ENCODE peak calls at places on chromosomes 7 and 10, in four cellular contexts. E is OCI-LY7, C is colonic mucosa, Z is neuronal stem cell. B is an unnamed sample.

GRCh38 chr10:11712761-11713160 is 29.4 kb upstream of the ECHDC3 start:
- DNase-seq in E (no peak), C (no peak), Z (no peak), B (no peak)

GRCh38 chr7:100822236-100823139 is 4.8 kb downstream of the EPHB4 start:
- DNase-seq in E (no peak), C (no peak), Z (no peak), B (no peak)

GRCh38 chr7:117062300-117062699 is 109.0 kb downstream of the ST7 start:
- DNase-seq in E (no peak), C (no peak), Z (no peak), B (no peak)

GRCh38 chr7:72032934-72033333 is 379.2 kb downstream of the CALN1 start:
- DNase-seq in E (no peak), C (no peak), Z (no peak), B (no peak)

GRCh38 chr7:123580406-123581161 is 21.0 kb upstream of the ASB15 start:
- DNase-seq in E (peak), C (peak), Z (peak), B (peak)

GRCh38 chr10:125953778-125954385 is 57.5 kb downstream of the FANK1 start:
- DNase-seq in E (peak), C (no peak), Z (no peak), B (no peak)

GRCh38 chr10:59537451-59537850 is 172.2 kb downstream of the SLC16A9 start:
- DNase-seq in E (no peak), C (no peak), Z (no peak), B (no peak)

GRCh38 chr7:94348142-94348541 is 46.6 kb upstream of the COL1A2 start:
- DNase-seq in E (no peak), C (peak), Z (no peak), B (no peak)

GRCh38 chr7:86664486-86664885 is 20.8 kb downstream of the GRM3 start:
- DNase-seq in E (no peak), C (no peak), Z (no peak), B (no peak)

GRCh38 chr7:4712371-4713182 is 30.5 kb downstream of the FOXK1 start:
- DNase-seq in E (no peak), C (peak), Z (no peak), B (peak)

GRCh38 chr10:77741746-77742145 is 104.1 kb upstream of the KCNMA1 start:
- DNase-seq in E (no peak), C (no peak), Z (no peak), B (no peak)

GRCh38 chr10:63286340-63286739 is 153.2 kb downstream of the NRBF2 start:
- DNase-seq in E (no peak), C (no peak), Z (no peak), B (no peak)

GRCh38 chr10:89414879-89415821 is 782 bp downstream of the IFIT5 start:
- DNase-seq in E (no peak), C (peak), Z (peak), B (peak)

GRCh38 chr7:116259821-116260440 is 49.6 kb downstream of the TES start:
- DNase-seq in E (no peak), C (no peak), Z (no peak), B (no peak)

GRCh38 chr10:14478639-14479038 is 147.9 kb upstream of the FRMD4A start:
- DNase-seq in E (peak), C (no peak), Z (peak), B (peak)

GRCh38 chr10:79400567-79401004 is 44.8 kb downstream of the ZCCHC24 start:
- DNase-seq in E (peak), C (peak), Z (no peak), B (peak)

GRCh38 chr10:60425392-60426110 is 35.9 kb upstream of the ANK3 start:
- DNase-seq in E (no peak), C (no peak), Z (no peak), B (peak)

GRCh38 chr7:88985309-88985708 is 189.8 kb upstream of the TEX47 start:
- DNase-seq in E (no peak), C (no peak), Z (peak), B (no peak)

GRCh38 chr10:113922787-113923570 is 68.5 kb downstream of the NHLRC2 start:
- DNase-seq in E (peak), C (no peak), Z (no peak), B (peak)

GRCh38 chr10:15293862-15294835 is 76.9 kb downstream of the FAM171A1 start:
- DNase-seq in E (no peak), C (no peak), Z (no peak), B (no peak)

GRCh38 chr7:149562602-149563001 is 65.0 kb upstream of the ZNF746 start:
- DNase-seq in E (no peak), C (no peak), Z (no peak), B (no peak)

GRCh38 chr7:140915948-140916555 is 8.7 kb downstream of the BRAF start:
- DNase-seq in E (no peak), C (no peak), Z (no peak), B (no peak)

GRCh38 chr10:1559311-1559710 is 178.0 kb downstream of the ADARB2 start:
- DNase-seq in E (no peak), C (no peak), Z (no peak), B (no peak)

GRCh38 chr7:137074386-137075030 is 206.1 kb downstream of the CHRM2 start:
- DNase-seq in E (no peak), C (no peak), Z (no peak), B (no peak)

GRCh38 chr10:43402880-43403452 is 6.0 kb downstream of the HNRNPF start:
- DNase-seq in E (no peak), C (peak), Z (no peak), B (no peak)

GRCh38 chr10:43403911-43404674 is 4.9 kb downstream of the HNRNPF start:
- DNase-seq in E (no peak), C (no peak), Z (no peak), B (no peak)

GRCh38 chr10:43402176-43402575 is 6.8 kb downstream of the HNRNPF start:
- DNase-seq in E (no peak), C (no peak), Z (no peak), B (no peak)

GRCh38 chr10:43407148-43407575 is 1.8 kb downstream of the HNRNPF start:
- DNase-seq in E (peak), C (peak), Z (no peak), B (peak)

GRCh38 chr10:43404675-43405221 is 4.2 kb downstream of the HNRNPF start:
- DNase-seq in E (no peak), C (no peak), Z (no peak), B (no peak)
- H3K4me3 ChIP-seq in E (peak), C (no peak), Z (no peak), B (no peak)

GRCh38 chr10:50604049-50604640 is 19.6 kb downstream of the SGMS1 start:
- DNase-seq in E (peak), C (no peak), Z (no peak), B (no peak)
- H3K4me3 ChIP-seq in E (peak), C (no peak), Z (no peak), B (no peak)

GRCh38 chr10:3850999-3851937 is 66.3 kb upstream of the KLF6 start:
- DNase-seq in E (peak), C (no peak), Z (no peak), B (no peak)

GRCh38 chr10:3853016-3853415 is 68.0 kb upstream of the KLF6 start:
- DNase-seq in E (no peak), C (no peak), Z (no peak), B (no peak)

GRCh38 chr10:3848768-3849643 is 64.0 kb upstream of the KLF6 start:
- DNase-seq in E (no peak), C (no peak), Z (no peak), B (no peak)

GRCh38 chr10:3853547-3853989 is 68.6 kb upstream of the KLF6 start:
- DNase-seq in E (no peak), C (peak), Z (no peak), B (no peak)

GRCh38 chr10:3852147-3852904 is 67.3 kb upstream of the KLF6 start:
- DNase-seq in E (no peak), C (peak), Z (no peak), B (no peak)
- H3K4me3 ChIP-seq in E (no peak), C (no peak), Z (no peak), B (no peak)

GRCh38 chr10:119933179-119933578 is 40.6 kb downstream of the SEC23IP start:
- DNase-seq in E (peak), C (no peak), Z (peak), B (peak)
- H3K4me3 ChIP-seq in E (no peak), C (no peak), Z (no peak), B (no peak)